ENCODE peak calls at places on chromosome 4, in eight cellular contexts. P is H1, R is prostate gland, G is SK-N-SH, L is suprapubic skin, C is endothelial cell of umbilical vein, E is Panc1, B is GM23338. H is an unnamed sample.
A peak's percentile ranks its signal among the peaks of the same experiment; 100 is the strongest.

GRCh38 chr4:85147481-85148076 is 181.1 kb upstream of the WDFY3 start:
- DNase-seq in P (no peak), R (peak; percentile 31), G (peak; percentile 52), L (no peak), C (peak; percentile 66), E (peak; percentile 39), B (peak; percentile 88), H (no peak)

GRCh38 chr4:81135501-81135900 is 79.5 kb downstream of the PRKG2 start:
- DNase-seq in P (no peak), R (no peak), G (no peak), L (no peak), C (no peak), E (no peak), B (no peak), H (no peak)

GRCh38 chr4:116202524-116202923 is 882.9 kb downstream of the TRAM1L1 start:
- DNase-seq in P (no peak), R (no peak), G (no peak), L (no peak), C (no peak), E (no peak), B (no peak), H (no peak)

GRCh38 chr4:142092941-142093340 is 456.6 kb downstream of the IL15 start:
- DNase-seq in P (no peak), R (no peak), G (no peak), L (no peak), C (no peak), E (no peak), B (no peak), H (no peak)

GRCh38 chr4:81984746-81985145 is 389.0 kb downstream of the HNRNPD start:
- DNase-seq in P (no peak), R (no peak), G (no peak), L (no peak), C (no peak), E (no peak), B (no peak), H (no peak)

GRCh38 chr4:137509855-137510282 is 22.4 kb downstream of the PCDH18 start:
- DNase-seq in P (no peak), R (no peak), G (no peak), L (no peak), C (no peak), E (no peak), B (no peak), H (no peak)

GRCh38 chr4:172982151-172982590 is 186.4 kb upstream of the GALNT7 start:
- DNase-seq in P (no peak), R (peak; percentile 86), G (no peak), L (no peak), C (peak; percentile 92), E (peak; percentile 61), B (no peak), H (no peak)

GRCh38 chr4:123564758-123565346 is 168.3 kb downstream of the SPRY1 start:
- DNase-seq in P (peak; percentile 52), R (peak; percentile 35), G (peak; percentile 60), L (no peak), C (peak; percentile 74), E (peak; percentile 52), B (peak; percentile 94), H (no peak)

GRCh38 chr4:105586638-105587328 is 34.4 kb downstream of the ARHGEF38 start:
- DNase-seq in P (no peak), R (no peak), G (no peak), L (no peak), C (no peak), E (no peak), B (no peak), H (no peak)

GRCh38 chr4:77854431-77855111 is 8.1 kb upstream of the MRPL1 start:
- DNase-seq in P (no peak), R (no peak), G (no peak), L (no peak), C (peak; percentile 87), E (no peak), B (no peak), H (no peak)

GRCh38 chr4:137768196-137768595 is 235.9 kb upstream of the PCDH18 start:
- DNase-seq in P (no peak), R (no peak), G (no peak), L (no peak), C (peak; percentile 8), E (no peak), B (no peak), H (no peak)

GRCh38 chr4:168569066-168569908 is 72.4 kb downstream of the PALLD start:
- DNase-seq in P (no peak), R (peak; percentile 21), G (no peak), L (no peak), C (peak; percentile 98), E (no peak), B (no peak), H (peak; percentile 32)

GRCh38 chr4:159075531-159075932 is 27.3 kb upstream of the RAPGEF2 start:
- DNase-seq in P (no peak), R (no peak), G (no peak), L (no peak), C (no peak), E (no peak), B (no peak), H (no peak)

GRCh38 chr4:139223682-139224317 is 46.8 kb upstream of the ELF2 start:
- DNase-seq in P (no peak), R (no peak), G (no peak), L (no peak), C (peak; percentile 33), E (no peak), B (no peak), H (no peak)

DNA sequence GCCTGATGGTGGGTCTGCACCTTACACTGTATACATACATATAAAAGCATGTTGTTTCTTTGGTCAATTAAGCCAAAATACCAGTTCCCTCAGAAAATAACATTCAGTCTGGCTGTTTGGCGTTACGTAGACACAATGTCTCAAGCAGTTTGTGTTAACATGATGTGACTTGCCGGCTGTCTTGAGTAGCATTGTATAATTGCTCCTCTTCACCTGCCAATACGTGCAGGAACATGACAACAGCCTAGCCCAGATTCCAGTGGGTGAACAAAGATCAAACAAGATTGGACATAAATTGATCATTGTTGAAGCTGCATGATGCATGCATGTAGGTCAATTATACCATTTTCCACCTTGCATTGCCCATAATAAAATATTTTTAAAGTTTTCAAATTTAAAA is 102.3 kb downstream of the F11 start:
- DNase-seq in P (no peak), R (no peak), G (no peak), L (no peak), C (no peak), E (no peak), B (no peak), H (no peak)
- TF ChIP-seq POLR2AphosphoS5 in P (no peak), R (no peak), G (no peak), L (no peak), C (no peak), E (no peak), B (no peak), H (no peak)

GRCh38 chr4:67909910-67910905 is 26.4 kb upstream of the TMPRSS11D start:
- DNase-seq in P (no peak), R (no peak), G (no peak), L (no peak), C (peak; percentile 34), E (no peak), B (peak; percentile 28), H (no peak)
- TF ChIP-seq CTCF in P (no peak), R (peak; percentile 27), G (peak; percentile 82), L (peak; percentile 54), C (peak; percentile 37), E (peak; percentile 54), B (peak; percentile 76), H (no peak)

GRCh38 chr4:87014284-87014782 is 79.5 kb downstream of the AFF1 start:
- DNase-seq in P (no peak), R (no peak), G (no peak), L (no peak), C (peak; percentile 76), E (no peak), B (no peak), H (no peak)

GRCh38 chr4:87011340-87012034 is 76.7 kb downstream of the AFF1 start:
- DNase-seq in P (no peak), R (no peak), G (no peak), L (no peak), C (peak; percentile 93), E (peak; percentile 59), B (peak; percentile 75), H (no peak)

GRCh38 chr4:87010192-87010591 is 75.4 kb downstream of the AFF1 start:
- DNase-seq in P (no peak), R (no peak), G (no peak), L (no peak), C (peak; percentile 55), E (no peak), B (no peak), H (no peak)

GRCh38 chr4:87009095-87009648 is 74.4 kb downstream of the AFF1 start:
- DNase-seq in P (no peak), R (no peak), G (no peak), L (no peak), C (peak; percentile 67), E (no peak), B (no peak), H (no peak)

DNA sequence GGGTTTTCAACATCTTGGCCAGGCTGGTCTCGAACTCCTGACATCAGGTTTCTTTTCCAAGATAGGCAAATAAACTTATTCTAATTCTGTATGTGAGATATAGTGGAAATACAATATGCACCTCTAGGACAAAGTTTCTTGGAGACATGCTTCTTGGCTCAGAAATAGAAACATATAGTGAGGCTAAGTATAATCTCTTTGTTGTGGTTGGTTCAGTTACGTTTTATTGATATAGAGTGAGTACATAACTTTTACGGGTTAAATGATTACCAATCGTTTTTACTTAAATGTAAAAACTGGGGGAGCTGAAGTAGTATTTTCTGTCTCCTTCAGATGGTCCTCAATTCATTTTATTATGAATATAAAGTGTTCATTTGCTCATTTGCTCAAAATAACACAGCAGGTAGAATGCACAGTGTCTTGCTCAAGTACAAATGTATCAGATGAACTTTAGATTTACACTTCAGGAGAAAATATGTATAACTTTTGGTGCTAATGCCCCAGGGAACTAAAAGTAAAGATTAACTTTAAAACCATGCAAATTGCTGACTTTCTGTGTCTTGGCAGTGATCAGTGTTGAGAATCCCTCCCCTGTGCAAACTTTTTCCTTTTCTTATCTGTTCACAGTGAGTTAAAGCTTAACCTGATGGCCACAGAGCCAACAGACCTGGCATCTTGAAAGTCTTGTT is 77.6 kb downstream of the AFF1 start:
- DNase-seq in P (no peak), R (peak; percentile 14), G (no peak), L (no peak), C (no peak), E (no peak), B (no peak), H (no peak)
- H3K4me1 ChIP-seq in P (peaks cover 7% of the 10 kb centered on the region), R (peaks cover 15% of the 10 kb centered on the region), G (peaks cover 11% of the 10 kb centered on the region), L (peaks cover 85% of the 10 kb centered on the region), C (peaks cover 59% of the 10 kb centered on the region), E (peaks cover 51% of the 10 kb centered on the region), B (peaks cover 76% of the 10 kb centered on the region), H (peaks cover 10% of the 10 kb centered on the region)

DNA sequence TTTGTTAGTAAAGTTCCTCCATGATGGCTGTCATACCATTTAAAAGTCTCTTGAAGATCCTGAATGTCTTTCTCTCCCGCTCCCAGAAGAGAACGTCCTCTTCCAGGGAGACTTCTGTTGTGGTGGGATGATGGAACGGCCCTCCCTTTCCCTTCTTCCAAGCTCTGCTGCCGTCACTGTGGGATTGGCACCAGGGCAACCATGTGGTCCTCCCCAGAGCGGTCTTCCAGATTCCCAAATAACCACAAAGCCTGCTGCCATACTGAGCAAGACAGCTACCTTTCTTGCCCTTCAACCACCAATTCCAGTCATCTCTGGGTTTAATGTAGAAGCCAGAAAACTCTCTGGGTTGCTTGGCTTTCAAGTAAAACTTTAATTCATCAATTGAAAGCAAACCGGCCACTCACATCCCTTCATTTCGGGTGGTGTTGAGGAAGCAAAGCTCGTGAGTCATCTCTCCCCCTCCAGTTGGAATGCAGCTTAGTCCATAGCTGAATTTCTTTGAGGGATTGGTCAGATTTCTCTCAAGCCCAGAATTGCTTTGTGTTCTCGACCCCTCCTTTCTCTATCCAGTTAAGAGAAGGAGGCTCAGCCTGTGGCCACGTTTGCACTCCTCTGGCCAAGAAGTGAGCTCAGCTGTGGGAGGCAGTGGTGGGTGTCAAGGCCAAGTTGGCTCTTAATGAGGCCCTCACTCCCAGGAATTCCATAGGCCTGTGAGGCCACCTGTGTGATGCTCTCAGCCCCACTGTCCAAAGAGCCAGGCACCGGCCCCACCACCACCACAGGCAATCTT is 36.9 kb downstream of the FHDC1 start:
- DNase-seq in P (no peak), R (no peak), G (no peak), L (no peak), C (no peak), E (no peak), B (no peak), H (no peak)
- TF ChIP-seq POLR2AphosphoS5 in P (no peak), R (no peak), G (no peak), L (no peak), C (no peak), E (no peak), B (no peak), H (no peak)